ENCODE peak calls at places on chromosomes 2 and 18, in five cellular contexts. B is activated T-cell treated with anti-CD3 and anti-CD28 coated beads, Interleukin-2, amount 50 U/mL, for 24 hours; R is T-helper 9 cell; I is endothelial cell; L is RCC 7860. A is an unnamed sample.

GRCh38 chr2:60096556-60096955 is 456.9 kb downstream of the BCL11A start:
- DNase-seq in L (no peak), I (no peak), R (no peak), B (no peak), A (no peak)

GRCh38 chr2:100990650-100991403 is 11.3 kb upstream of the RPL31 start:
- DNase-seq in L (no peak), I (no peak), B (no peak), R (no peak), A (no peak)

GRCh38 chr2:20638014-20638413 is 12.9 kb downstream of the HS1BP3 start:
- DNase-seq in B (no peak), L (no peak), I (no peak), R (no peak), A (no peak)

GRCh38 chr2:209425082-209426071 is 1.5 kb downstream of the MAP2 start:
- DNase-seq in R (no peak), B (no peak), I (peak), L (no peak), A (no peak)

GRCh38 chr2:85264471-85264870 is 63.3 kb downstream of the TGOLN2 start:
- DNase-seq in R (no peak), B (no peak), I (no peak), L (no peak), A (no peak)

GRCh38 chr2:75570948-75571729 is 10.4 kb upstream of the EVA1A start:
- DNase-seq in L (peak), I (no peak), R (no peak), B (no peak), A (no peak)

GRCh38 chr2:239750045-239750835 is 274.9 kb downstream of the NDUFA10 start:
- DNase-seq in L (no peak), I (no peak), B (no peak), R (no peak), A (no peak)

GRCh38 chr2:202377308-202377736 is 1.2 kb downstream of the BMPR2 start:
- DNase-seq in I (peak), R (no peak), B (peak), L (peak), A (no peak)

GRCh38 chr18:48902023-48902855 is 48.5 kb downstream of the SMAD7 start:
- DNase-seq in I (no peak), B (no peak), R (no peak), L (peak), A (no peak)

GRCh38 chr2:136436921-136437320 is 319.0 kb upstream of the CXCR4 start:
- DNase-seq in B (no peak), L (no peak), R (no peak), I (no peak), A (no peak)

GRCh38 chr2:241432824-241433448 is 75.4 kb downstream of the STK25 start:
- DNase-seq in R (no peak), L (no peak), B (no peak), I (no peak), A (no peak)

GRCh38 chr2:177020524-177021119 is 192.0 kb upstream of the HNRNPA3 start:
- DNase-seq in R (no peak), I (no peak), B (no peak), L (no peak), A (no peak)

GRCh38 chr2:70123051-70123828 is 36.0 kb downstream of the PCBP1 start:
- DNase-seq in I (no peak), B (no peak), L (no peak), R (no peak), A (no peak)

GRCh38 chr18:28407681-28408080 is 230.8 kb upstream of the CDH2 start:
- DNase-seq in I (no peak), L (no peak), B (no peak), R (no peak), A (no peak)

GRCh38 chr18:70188113-70188512 is 17.4 kb downstream of the RTTN start:
- DNase-seq in I (no peak), R (no peak), L (no peak), B (no peak), A (no peak)

A was measured in activated T-helper 2 cell treated with anti-CD3 and anti-CD28 coated beads, Interferon-gamma antibody, Interleukin-2, Interleukin-4, amounts not matched to agents 10 μg/mL and 5 μg/mL and 100 μg/mL, durations not matched to agents 14 hours and 24 hours and 36 hours.